ENCODE peak calls at places on chromosome 2, in five cellular contexts. P is choroid plexus epithelial cell, S is NB4, F is progenitor cell of endocrine pancreas, Q is left ventricle myocardium inferior. N is an unnamed sample.

GRCh38 chr2:211534655-211535054 is 978.3 kb downstream of the CPS1 start:
- DNase-seq in F (no peak), Q (peak), P (no peak), S (no peak), N (no peak)

GRCh38 chr2:68693947-68694346 is 40.7 kb upstream of the ARHGAP25 start:
- DNase-seq in Q (no peak), F (no peak), S (no peak), P (no peak), N (no peak)

GRCh38 chr2:212994976-212995375 is 156.4 kb downstream of the IKZF2 start:
- DNase-seq in Q (no peak), P (peak), S (no peak), F (no peak), N (no peak)

GRCh38 chr2:55862673-55863390 is 60.8 kb downstream of the EFEMP1 start:
- DNase-seq in S (no peak), F (no peak), P (peak), Q (no peak), N (no peak)

GRCh38 chr2:29325544-29325943 is 210.3 kb downstream of the CLIP4 start:
- DNase-seq in S (no peak), F (no peak), Q (no peak), P (no peak), N (no peak)

GRCh38 chr2:113872201-113872600 is 17.7 kb upstream of the ACTR3 start:
- DNase-seq in S (no peak), F (no peak), Q (no peak), P (no peak), N (no peak)

GRCh38 chr2:207253946-207254345 is 88.2 kb upstream of the KLF7 start:
- DNase-seq in P (peak), Q (no peak), S (no peak), F (no peak), N (no peak)

GRCh38 chr2:112604952-112605351 is 20.5 kb downstream of the CHCHD5 start:
- DNase-seq in S (no peak), F (no peak), Q (no peak), P (no peak), N (no peak)

GRCh38 chr2:232880764-232881351 is 10.8 kb downstream of the SNORC start:
- DNase-seq in F (no peak), P (no peak), Q (no peak), S (no peak), N (no peak)

GRCh38 chr2:55518846-55519167 is 711 bp upstream of the CFAP36 start:
- DNase-seq in P (peak), F (no peak), S (peak), Q (no peak), N (no peak)

GRCh38 chr2:35522434-35522833 is 833.1 kb upstream of the CRIM1 start:
- DNase-seq in F (no peak), Q (no peak), P (no peak), S (no peak), N (no peak)

GRCh38 chr2:9164112-9164608 is 42.5 kb upstream of the ASAP2 start:
- DNase-seq in F (no peak), P (no peak), Q (no peak), S (no peak), N (no peak)

GRCh38 chr2:9163306-9164111 is 43.1 kb upstream of the ASAP2 start:
- DNase-seq in F (no peak), P (peak), S (no peak), Q (no peak), N (no peak)

GRCh38 chr2:9158786-9159779 is 47.5 kb upstream of the ASAP2 start:
- DNase-seq in F (no peak), S (no peak), Q (no peak), P (no peak), N (no peak)

GRCh38 chr2:9162841-9163240 is 43.8 kb upstream of the ASAP2 start:
- DNase-seq in S (no peak), Q (no peak), F (no peak), P (no peak), N (no peak)

GRCh38 chr2:9160732-9161131 is 45.9 kb upstream of the ASAP2 start:
- DNase-seq in F (no peak), Q (no peak), S (no peak), P (no peak), N (no peak)
- TF ChIP-seq CTCF in F (no peak), Q (no peak), S (no peak), P (no peak), N (no peak)

GRCh38 chr2:101466426-101466825 is 8.5 kb downstream of the RFX8 start:
- DNase-seq in S (peak), Q (no peak), F (no peak), P (no peak), N (no peak)
- TF ChIP-seq CTCF in S (no peak), Q (no peak), F (no peak), P (no peak), N (no peak)

DNA sequence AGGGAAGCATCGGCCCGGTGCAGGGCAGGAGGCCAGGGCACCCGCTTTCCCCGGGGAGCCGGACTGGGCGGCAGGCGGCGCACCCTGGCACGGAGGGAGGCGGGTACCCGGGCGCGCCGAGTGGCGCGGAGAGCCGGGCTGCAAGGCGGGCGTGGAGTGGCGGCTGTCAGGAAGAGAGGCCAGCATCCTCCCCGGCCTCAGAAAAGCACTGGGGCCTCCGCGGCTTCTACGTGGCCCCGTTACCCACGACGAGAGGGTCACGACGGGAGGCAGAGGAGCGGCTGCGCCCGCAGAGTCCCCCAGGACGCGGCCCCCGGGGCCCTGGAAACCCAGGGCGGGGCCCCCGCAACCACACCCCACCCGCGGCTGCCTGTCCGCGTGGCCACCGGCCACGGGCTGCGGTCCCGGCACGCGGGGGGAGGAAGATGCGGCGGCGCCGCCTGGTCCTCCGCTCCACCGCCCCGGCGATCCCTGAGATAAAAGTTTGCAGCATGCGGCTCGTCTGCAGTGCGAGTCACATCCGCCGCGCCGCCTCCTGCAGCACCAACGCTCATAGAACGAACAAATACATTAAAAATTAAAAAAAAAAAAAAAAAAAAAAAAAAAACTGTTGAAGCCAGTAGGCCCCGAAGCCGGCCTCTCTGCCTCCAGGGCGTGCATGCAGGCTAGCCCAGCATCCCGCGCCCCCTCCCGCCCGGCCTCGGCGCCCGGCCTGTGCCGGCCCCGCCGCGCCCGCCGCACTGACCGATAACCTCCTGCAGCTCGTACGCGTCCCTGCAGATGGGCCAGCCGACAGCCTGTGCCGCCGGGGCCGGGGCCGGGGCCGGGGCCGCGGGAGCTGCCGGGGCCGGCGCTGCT is 683 bp downstream of the STK39 start:
- DNase-seq in Q (peak), F (peak), S (peak), P (peak), N (peak)
- TF ChIP-seq CTCF in Q (peak), F (peak), S (peak), P (no peak), N (peak)

DNA sequence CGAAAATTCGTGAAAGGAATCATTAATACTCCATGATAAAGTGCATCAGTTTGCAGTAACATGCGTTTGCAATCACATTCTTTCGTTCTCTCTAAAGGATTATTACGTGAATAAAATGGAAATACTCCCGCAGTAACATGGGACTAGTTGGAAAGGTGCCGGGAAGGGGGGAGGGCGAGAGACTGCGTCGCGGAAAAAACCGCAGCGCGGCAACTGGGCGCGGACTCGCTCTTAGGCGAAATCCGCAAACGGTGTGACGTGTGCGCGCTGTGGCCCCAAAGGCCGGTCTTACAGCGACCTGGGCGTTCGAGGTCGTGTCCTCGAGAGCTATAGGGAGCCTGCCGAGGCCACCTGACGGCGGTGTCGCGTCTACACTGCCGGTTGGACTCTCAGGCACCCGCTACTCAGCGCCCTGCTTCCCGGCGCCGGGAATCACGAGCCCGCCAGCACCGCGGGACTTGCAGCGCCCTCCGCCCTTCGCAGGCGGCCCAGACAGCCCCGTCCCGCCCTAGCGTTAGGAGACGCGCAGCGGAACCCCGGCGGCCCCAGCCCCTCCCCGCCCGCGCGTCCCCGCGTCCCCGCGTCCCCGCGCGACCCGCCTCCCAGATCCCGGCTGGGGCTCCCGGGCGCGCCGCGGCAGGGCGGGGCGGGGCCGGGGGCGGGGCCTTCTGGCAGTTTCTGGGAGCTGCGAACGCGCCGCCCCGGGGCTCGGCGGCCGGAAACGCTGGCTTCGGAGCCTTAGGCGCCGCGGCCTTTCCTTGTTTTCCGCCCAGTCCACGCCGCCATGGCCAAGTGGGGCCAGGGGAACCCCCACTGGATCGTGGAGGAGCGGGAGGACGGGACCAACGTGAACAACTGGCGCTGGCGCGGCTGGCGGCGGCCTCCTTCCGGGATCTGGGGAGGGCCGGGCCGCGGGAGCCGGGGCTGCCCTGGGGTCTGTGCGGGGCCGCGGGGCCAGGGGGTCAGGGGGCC is 15.1 kb downstream of the C2orf74 start:
- DNase-seq in P (peak), Q (peak), F (peak), S (peak), N (peak)
- TF ChIP-seq CTCF in P (no peak), Q (no peak), F (no peak), S (no peak), N (no peak)

GRCh38 chr2:136243638-136244557 is 125.9 kb upstream of the CXCR4 start:
- DNase-seq in F (no peak), P (no peak), Q (no peak), S (peak), N (no peak)

GRCh38 chr2:136238552-136239346 is 120.8 kb upstream of the CXCR4 start:
- DNase-seq in P (peak), F (no peak), Q (no peak), S (peak), N (no peak)

GRCh38 chr2:136242687-136243277 is 124.8 kb upstream of the CXCR4 start:
- DNase-seq in Q (no peak), P (peak), F (no peak), S (peak), N (no peak)

GRCh38 chr2:136244558-136244885 is 126.6 kb upstream of the CXCR4 start:
- DNase-seq in P (no peak), S (no peak), F (no peak), Q (no peak), N (no peak)

DNA sequence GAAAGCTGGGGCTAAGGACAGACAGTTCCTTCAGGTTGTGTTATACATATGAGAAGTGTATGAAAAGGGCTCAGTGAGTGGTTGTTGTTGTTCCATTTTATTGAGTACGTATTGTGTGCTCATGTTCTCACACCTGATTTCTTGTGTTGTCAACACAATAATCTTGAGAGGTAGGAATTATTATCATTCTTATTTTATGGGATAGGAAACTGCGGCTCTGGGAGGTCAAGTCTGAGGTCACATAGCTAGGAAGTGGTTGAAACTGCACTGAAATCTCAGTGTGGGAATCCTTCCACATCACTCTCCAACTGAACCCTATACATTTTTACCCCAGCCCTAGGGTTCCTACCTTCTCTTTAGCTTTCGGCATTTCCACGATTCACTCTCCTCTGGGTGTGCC is 124.2 kb upstream of the CXCR4 start:
- DNase-seq in P (peak), S (no peak), F (no peak), Q (no peak), N (no peak)
- TF ChIP-seq CTCF in P (no peak), S (no peak), F (no peak), Q (no peak), N (no peak)

N was measured in mesothelial cell of epicardium.